ENCODE peak calls at places on chromosomes 1 and 21, in six cellular contexts. E is colonic mucosa, P is AG09309, X is PC-9, V is spleen, I is brain microvascular endothelial cell. D is an unnamed sample.

GRCh38 chr1:101238681-101239094 is 1.9 kb downstream of the S1PR1 start:
- DNase-seq in E (peak; percentile 84), V (peak; percentile 97), I (peak; percentile 84), X (peak; percentile 61), P (peak; percentile 78), D (peak; percentile 93)

GRCh38 chr1:39688706-39689105 is 2.5 kb downstream of the HPCAL4 start:
- DNase-seq in V (no peak), X (peak; percentile 58), I (no peak), P (no peak), E (no peak), D (no peak)

GRCh38 chr1:183236158-183236725 is 50.2 kb downstream of the LAMC2 start:
- DNase-seq in X (no peak), I (no peak), P (no peak), V (no peak), E (no peak), D (no peak)

GRCh38 chr1:191699343-191699742 is 458.9 kb upstream of the RGS18 start:
- DNase-seq in P (no peak), E (no peak), X (no peak), I (no peak), V (no peak), D (no peak)

GRCh38 chr1:156805766-156806511 is 10.7 kb downstream of the SH2D2A start:
- DNase-seq in I (no peak), E (no peak), X (no peak), V (no peak), P (peak; percentile 89), D (no peak)

GRCh38 chr1:84570436-84571149 is 3.6 kb downstream of the CTBS start:
- DNase-seq in I (no peak), E (no peak), V (no peak), X (no peak), P (peak; percentile 16), D (no peak)

GRCh38 chr21:26425576-26425975 is 147.5 kb downstream of the CYYR1 start:
- DNase-seq in V (no peak), P (no peak), E (no peak), I (no peak), X (no peak), D (no peak)

GRCh38 chr1:4010811-4011605 is 110.9 kb upstream of the C1orf174 start:
- DNase-seq in V (no peak), I (no peak), X (no peak), E (no peak), P (no peak), D (peak; percentile 81)

GRCh38 chr1:107877092-107877491 is 87.9 kb downstream of the VAV3 start:
- DNase-seq in X (peak; percentile 54), V (no peak), I (no peak), E (no peak), P (peak; percentile 32), D (no peak)

GRCh38 chr1:34696230-34696629 is 58.6 kb upstream of the GJB5 start:
- DNase-seq in I (no peak), V (no peak), X (no peak), E (no peak), P (no peak), D (peak; percentile 71)

GRCh38 chr21:41640756-41641509 is 125.9 kb downstream of the RIPK4 start:
- DNase-seq in E (no peak), X (peak; percentile 78), P (no peak), V (no peak), I (no peak), D (no peak)

GRCh38 chr1:223707270-223708000 is 4.9 kb upstream of the CAPN2 start:
- DNase-seq in P (peak; percentile 96), I (peak; percentile 99), E (peak; percentile 80), V (no peak), X (peak; percentile 96), D (no peak)

GRCh38 chr1:203052556-203053059 is 26.3 kb downstream of the PPFIA4 start:
- DNase-seq in V (no peak), I (no peak), P (no peak), E (no peak), X (no peak), D (no peak)

GRCh38 chr1:39359028-39359570 is 132.3 kb upstream of the BMP8A start:
- DNase-seq in V (no peak), P (no peak), I (no peak), X (no peak), E (no peak), D (no peak)

GRCh38 chr1:202135221-202135721 is 9.3 kb downstream of the ARL8A start:
- DNase-seq in E (peak; percentile 61), X (peak; percentile 50), I (peak; percentile 42), P (no peak), V (no peak), D (no peak)

GRCh38 chr1:172408958-172409357 is 11.5 kb upstream of the C1orf105 start:
- DNase-seq in X (no peak), P (no peak), I (no peak), E (no peak), V (no peak), D (no peak)

GRCh38 chr1:85297855-85298629 is 21.6 kb upstream of the BCL10 start:
- DNase-seq in V (peak; percentile 80), I (peak; percentile 96), E (peak; percentile 67), X (peak; percentile 100), P (peak; percentile 98), D (no peak)

GRCh38 chr1:39396671-39397070 is 94.8 kb upstream of the BMP8A start:
- DNase-seq in I (no peak), E (no peak), X (no peak), V (no peak), P (no peak), D (no peak)

GRCh38 chr1:223872308-223872878 is 26.6 kb upstream of the TP53BP2 start:
- DNase-seq in X (no peak), E (no peak), V (no peak), P (peak; percentile 17), I (no peak), D (no peak)

GRCh38 chr1:199979071-199979470 is 48.4 kb upstream of the NR5A2 start:
- DNase-seq in E (no peak), V (peak; percentile 1), P (no peak), X (no peak), I (no peak), D (no peak)

GRCh38 chr1:21307663-21308062 is 17.4 kb upstream of the ECE1 start:
- DNase-seq in E (no peak), V (no peak), X (no peak), I (no peak), P (no peak), D (no peak)

GRCh38 chr1:199448641-199449040 is 578.9 kb upstream of the NR5A2 start:
- DNase-seq in I (no peak), X (no peak), V (no peak), E (no peak), P (no peak), D (no peak)

GRCh38 chr1:154808261-154808908 is 61.7 kb downstream of the KCNN3 start:
- DNase-seq in P (no peak), E (no peak), X (no peak), I (no peak), V (no peak), D (no peak)

GRCh38 chr1:53893999-53894636 is at the start of gene DIO1:
- DNase-seq in P (no peak), X (no peak), I (no peak), E (no peak), V (no peak), D (no peak)

GRCh38 chr1:188689542-188689941 is 1788.1 kb downstream of the BRINP3 start:
- DNase-seq in X (no peak), P (no peak), V (no peak), E (no peak), I (peak; percentile 24), D (no peak)

GRCh38 chr1:204688776-204689175 is 3.2 kb upstream of the LRRN2 start:
- DNase-seq in P (no peak), X (no peak), V (no peak), I (no peak), E (no peak), D (no peak)
- TF ChIP-seq CTCF in P (no peak), X (no peak), V (no peak), I (no peak), E (no peak), D (no peak)

GRCh38 chr1:230577537-230577936 is 64.7 kb upstream of the COG2 start:
- DNase-seq in P (no peak), I (no peak), E (no peak), V (no peak), X (no peak), D (no peak)

GRCh38 chr1:230587056-230587455 is 55.2 kb upstream of the COG2 start:
- DNase-seq in P (no peak), I (no peak), V (no peak), X (no peak), E (no peak), D (no peak)

GRCh38 chr1:230578621-230579020 is 63.7 kb upstream of the COG2 start:
- DNase-seq in X (no peak), V (no peak), E (no peak), I (no peak), P (no peak), D (no peak)

GRCh38 chr1:230584660-230585059 is 57.6 kb upstream of the COG2 start:
- DNase-seq in V (no peak), E (no peak), I (no peak), X (no peak), P (no peak), D (no peak)

GRCh38 chr1:230581446-230582079 is 60.7 kb upstream of the COG2 start:
- DNase-seq in E (no peak), X (no peak), I (no peak), P (no peak), V (no peak), D (no peak)
- TF ChIP-seq CTCF in E (no peak), X (peak; percentile 50), I (peak; percentile 12), P (no peak), V (no peak), D (no peak)

GRCh38 chr1:153360592-153360991 is 2.9 kb downstream of the S100A9 start:
- DNase-seq in E (no peak), X (no peak), I (no peak), V (peak; percentile 79), P (no peak), D (no peak)

GRCh38 chr1:153363641-153364040 is 6.0 kb downstream of the S100A9 start:
- DNase-seq in X (no peak), P (no peak), I (no peak), V (peak; percentile 36), E (peak; percentile 10), D (no peak)

GRCh38 chr1:153361129-153362109 is 3.8 kb downstream of the S100A9 start:
- DNase-seq in E (no peak), I (no peak), P (no peak), V (no peak), X (peak; percentile 35), D (no peak)

GRCh38 chr1:153364181-153364580 is 6.5 kb downstream of the S100A9 start:
- DNase-seq in I (no peak), X (peak; percentile 97), P (no peak), E (peak; percentile 9), V (no peak), D (no peak)

GRCh38 chr1:153362187-153362586 is 4.5 kb downstream of the S100A9 start:
- DNase-seq in P (no peak), E (no peak), I (no peak), X (no peak), V (no peak), D (no peak)
- TF ChIP-seq CTCF in P (no peak), E (no peak), I (no peak), X (no peak), V (no peak), D (no peak)

DNA sequence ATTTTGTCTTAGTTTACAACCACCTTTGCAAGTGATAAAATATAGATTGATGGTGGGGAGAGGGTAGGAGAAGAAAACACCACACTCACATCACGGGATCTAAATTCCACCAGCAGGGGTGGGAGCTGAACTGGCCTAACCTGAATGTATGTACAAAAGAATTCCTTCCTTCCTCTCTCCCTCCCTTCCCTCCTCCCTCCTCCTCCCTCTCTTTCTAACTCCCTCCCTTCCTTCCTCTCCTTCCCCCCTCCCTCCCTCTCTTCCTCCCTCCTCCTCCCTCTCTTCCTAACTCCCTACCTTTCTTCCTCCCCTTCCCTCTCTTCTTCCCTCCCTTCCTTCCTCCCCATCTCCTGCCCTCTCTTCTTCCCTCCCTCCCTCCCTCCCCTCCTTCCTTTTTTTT is 40.2 kb downstream of the HIVEP3 start:
- DNase-seq in P (no peak), X (no peak), E (no peak), I (no peak), V (no peak), D (no peak)
- TF ChIP-seq CTCF in P (no peak), X (no peak), E (no peak), I (no peak), V (no peak), D (no peak)

D was measured in osteocyte.